ENCODE peak calls at places on chromosomes 3 and 15, in seven cellular contexts. X, W, I, G, N, M and H are unnamed samples.
A peak's percentile ranks its signal among the peaks of the same experiment; 100 is the strongest.

GRCh38 chr3:9820543-9820942 is 10.5 kb downstream of the TTLL3 start:
- DNase-seq in X (no peak), W (no peak), I (no peak), G (no peak), N (no peak), M (no peak), H (no peak)

GRCh38 chr15:57146394-57147140 is 228.1 kb downstream of the TCF12 start:
- DNase-seq in X (no peak), W (peak; percentile 71), I (peak; percentile 56), G (peak; percentile 38), N (peak; percentile 58), M (no peak), H (no peak)

GRCh38 chr15:46365612-46366011 is 730.8 kb downstream of the SQOR start:
- DNase-seq in X (peak; percentile 36), W (no peak), I (no peak), G (no peak), N (peak; percentile 6), M (no peak), H (peak; percentile 39)

GRCh38 chr3:49217688-49218470 is 46.5 kb downstream of the KLHDC8B start:
- DNase-seq in X (no peak), W (no peak), I (no peak), G (no peak), N (peak; percentile 27), M (no peak), H (peak; percentile 81)

GRCh38 chr15:65767895-65768294 is 24.2 kb downstream of the DENND4A start:
- DNase-seq in X (no peak), W (no peak), I (no peak), G (no peak), N (no peak), M (no peak), H (no peak)

GRCh38 chr15:75620776-75621536 is 4.6 kb downstream of the SNUPN start:
- DNase-seq in X (peak; percentile 87), W (no peak), I (peak; percentile 41), G (peak; percentile 72), N (peak; percentile 95), M (peak; percentile 76), H (peak; percentile 91)

GRCh38 chr3:161371441-161372320 is at the start of gene SPTSSB:
- DNase-seq in X (peak; percentile 48), W (peak; percentile 91), I (peak; percentile 15), G (peak; percentile 79), N (peak; percentile 39), M (peak; percentile 69), H (peak; percentile 60)

GRCh38 chr15:58748040-58748786 is 1.3 kb downstream of the ADAM10 start:
- DNase-seq in X (no peak), W (no peak), I (no peak), G (peak; percentile 16), N (no peak), M (no peak), H (no peak)

GRCh38 chr3:19934098-19934566 is at the start of gene EFHB:
- DNase-seq in X (no peak), W (peak; percentile 96), I (peak; percentile 75), G (peak; percentile 81), N (peak; percentile 14), M (peak; percentile 69), H (peak; percentile 62)

GRCh38 chr15:98604983-98605382 is 43.4 kb upstream of the IGF1R start:
- DNase-seq in X (no peak), W (no peak), I (no peak), G (no peak), N (no peak), M (no peak), H (no peak)

GRCh38 chr3:149180057-149180573 is 41.5 kb downstream of the CP start:
- DNase-seq in X (peak; percentile 88), W (no peak), I (peak; percentile 99), G (peak; percentile 71), N (peak; percentile 99), M (peak; percentile 67), H (peak; percentile 79)

GRCh38 chr3:20047341-20047779 is 7.1 kb downstream of the KAT2B start:
- DNase-seq in X (no peak), W (no peak), I (no peak), G (no peak), N (no peak), M (no peak), H (no peak)

GRCh38 chr3:158434412-158435038 is 136.5 kb upstream of the MLF1 start:
- DNase-seq in X (no peak), W (peak; percentile 86), I (peak; percentile 72), G (peak; percentile 82), N (peak; percentile 53), M (no peak), H (no peak)

GRCh38 chr3:188689101-188689574 is 482.6 kb upstream of the TPRG1 start:
- DNase-seq in X (no peak), W (no peak), I (no peak), G (no peak), N (peak; percentile 72), M (no peak), H (peak; percentile 46)

GRCh38 chr15:88894348-88894818 is 961 bp downstream of the HAPLN3 start:
- DNase-seq in X (peak; percentile 83), W (peak; percentile 96), I (peak; percentile 86), G (peak; percentile 85), N (peak; percentile 31), M (peak; percentile 84), H (peak; percentile 80)

GRCh38 chr3:29757054-29757777 is 476.3 kb downstream of the RBMS3 start:
- DNase-seq in X (no peak), W (no peak), I (no peak), G (peak; percentile 10), N (peak; percentile 80), M (no peak), H (no peak)

GRCh38 chr3:193446975-193447602 is 68.5 kb upstream of the ATP13A5 start:
- DNase-seq in X (no peak), W (no peak), I (no peak), G (no peak), N (no peak), M (no peak), H (no peak)

GRCh38 chr3:16741103-16741758 is 136.0 kb upstream of the DAZL start:
- DNase-seq in X (no peak), W (no peak), I (no peak), G (no peak), N (peak; percentile 96), M (no peak), H (no peak)
- H3K27ac ChIP-seq in X (peak overlapping the region; percentile 73), W (no peak overlapping the region), I (no peak overlapping the region), G (no peak overlapping the region), N (no peak overlapping the region), M (no peak overlapping the region), H (no peak overlapping the region)

GRCh38 chr3:45553469-45553974 is 41.0 kb upstream of the LIMD1 start:
- DNase-seq in X (peak; percentile 87), W (no peak), I (no peak), G (peak; percentile 25), N (peak; percentile 84), M (no peak), H (peak; percentile 65)

GRCh38 chr3:45555154-45555591 is 39.4 kb upstream of the LIMD1 start:
- DNase-seq in X (peak; percentile 71), W (no peak), I (no peak), G (no peak), N (no peak), M (no peak), H (no peak)

GRCh38 chr3:45552773-45553371 is 41.7 kb upstream of the LIMD1 start:
- DNase-seq in X (no peak), W (no peak), I (no peak), G (no peak), N (no peak), M (no peak), H (no peak)

GRCh38 chr3:45555666-45556065 is 38.9 kb upstream of the LIMD1 start:
- DNase-seq in X (no peak), W (no peak), I (no peak), G (no peak), N (no peak), M (no peak), H (no peak)

GRCh38 chr3:45554001-45554691 is 40.4 kb upstream of the LIMD1 start:
- DNase-seq in X (peak; percentile 85), W (peak; percentile 47), I (no peak), G (no peak), N (peak; percentile 73), M (no peak), H (no peak)
- H3K4me1 ChIP-seq in X (peaks cover 75% of the 10 kb centered on the region), W (peaks cover 6% of the 10 kb centered on the region), I (peaks cover 28% of the 10 kb centered on the region), G (peaks cover 32% of the 10 kb centered on the region), N (peaks cover 42% of the 10 kb centered on the region), M (peaks cover 43% of the 10 kb centered on the region), H (peaks cover 19% of the 10 kb centered on the region)

DNA sequence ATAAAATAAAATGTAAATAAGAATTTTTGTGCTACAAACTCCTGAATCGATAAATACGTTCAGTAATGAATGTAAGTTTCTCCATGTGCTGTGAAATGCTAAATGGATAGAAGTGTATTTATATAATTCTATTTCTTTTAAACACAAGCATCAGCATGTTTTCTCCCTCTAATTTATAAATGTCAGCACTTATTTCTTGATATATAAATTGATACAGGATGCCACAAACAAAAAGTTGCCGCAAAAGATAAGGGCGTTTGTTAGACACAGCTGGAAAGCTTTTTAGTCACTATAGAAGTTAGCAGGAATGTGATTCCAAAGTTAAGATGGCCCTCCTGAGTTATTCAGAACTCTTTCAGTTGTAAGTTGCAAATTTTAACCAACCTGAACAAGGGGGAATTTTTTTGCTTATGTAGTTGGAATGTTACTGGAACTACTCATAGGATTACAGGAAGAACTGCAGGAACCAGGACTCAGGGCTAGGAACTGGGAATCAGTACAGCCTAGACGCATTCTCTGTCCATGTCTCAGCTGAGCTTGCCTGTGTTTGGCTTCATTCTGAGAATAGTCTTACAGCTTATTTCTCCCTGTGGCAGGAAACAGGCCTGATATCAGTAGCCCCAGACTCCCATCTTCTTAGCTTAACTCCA is 166.3 kb downstream of the VGLL4 start:
- DNase-seq in X (no peak), W (peak; percentile 13), I (peak; percentile 12), G (peak; percentile 65), N (peak; percentile 98), M (no peak), H (no peak)
- H3K27ac ChIP-seq in X (peak overlapping the region; percentile 51), W (no peak overlapping the region), I (no peak overlapping the region), G (peak overlapping the region; percentile 77), N (peak overlapping the region; percentile 62), M (peak overlapping the region; percentile 28), H (peak overlapping the region; percentile 76)

GRCh38 chr3:125351152-125351551 is 24.0 kb downstream of the ZNF148 start:
- DNase-seq in X (no peak), W (no peak), I (no peak), G (no peak), N (no peak), M (no peak), H (no peak)

GRCh38 chr3:125349556-125350165 is 25.5 kb downstream of the ZNF148 start:
- DNase-seq in X (no peak), W (no peak), I (no peak), G (no peak), N (no peak), M (no peak), H (no peak)

GRCh38 chr3:125350597-125350996 is 24.5 kb downstream of the ZNF148 start:
- DNase-seq in X (no peak), W (no peak), I (no peak), G (no peak), N (no peak), M (no peak), H (no peak)

GRCh38 chr3:125351814-125352456 is 23.2 kb downstream of the ZNF148 start:
- DNase-seq in X (no peak), W (no peak), I (no peak), G (no peak), N (peak; percentile 64), M (no peak), H (no peak)

DNA sequence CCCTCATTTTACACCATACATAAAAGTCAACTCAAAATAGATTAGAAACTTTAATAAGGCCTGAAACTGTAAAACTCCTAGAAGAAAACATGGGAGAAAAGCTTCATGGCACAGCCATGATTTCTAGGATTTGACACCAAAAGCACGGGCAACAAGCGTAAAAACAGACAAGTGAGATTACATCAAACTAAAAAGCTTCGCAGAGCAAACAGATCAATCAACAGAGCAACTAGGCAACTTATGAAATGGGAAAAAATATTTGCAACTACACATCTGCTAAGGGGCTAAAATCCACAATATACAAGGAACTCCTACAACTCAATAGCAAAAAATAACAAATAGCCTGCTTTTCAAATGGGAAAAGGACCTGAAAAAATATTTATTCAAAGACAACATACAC is 26.1 kb downstream of the ZNF148 start:
- DNase-seq in X (no peak), W (no peak), I (no peak), G (no peak), N (no peak), M (no peak), H (no peak)
- H3K4me1 ChIP-seq in X (peaks cover 36% of the 10 kb centered on the region), W (no peaks in the 10 kb centered on the region), I (peaks cover 13% of the 10 kb centered on the region), G (no peaks in the 10 kb centered on the region), N (no peaks in the 10 kb centered on the region), M (no peaks in the 10 kb centered on the region), H (no peaks in the 10 kb centered on the region)